ENCODE peak calls at places on chromosomes 4 and X, in four cellular contexts. E, U, F and T are unnamed samples.

GRCh38 chrX:129115104-129115503 is 408.2 kb downstream of the SMARCA1 start:
- DNase-seq in E (no peak), U (peak; percentile 62), F (peak; percentile 4), T (no peak)

GRCh38 chr4:153759407-153760226 is at the start of gene RNF175:
- DNase-seq in E (no peak), U (no peak), F (no peak), T (peak; percentile 32)

GRCh38 chr4:133839326-133839725 is 362.3 kb downstream of the PABPC4L start:
- DNase-seq in E (no peak), U (no peak), F (peak; percentile 23), T (no peak)

GRCh38 chr4:7034262-7035081 is 8.7 kb upstream of the TADA2B start:
- DNase-seq in E (no peak), U (peak; percentile 77), F (peak; percentile 70), T (peak; percentile 47)

GRCh38 chrX:119617511-119618164 is 11.4 kb upstream of the NKRF start:
- DNase-seq in E (no peak), U (no peak), F (no peak), T (no peak)

GRCh38 chr4:113701156-113701555 is 60.4 kb downstream of the CAMK2D start:
- DNase-seq in E (no peak), U (no peak), F (no peak), T (no peak)

GRCh38 chr4:75769044-75769443 is 44.7 kb downstream of the USO1 start:
- DNase-seq in E (no peak), U (no peak), F (peak; percentile 71), T (no peak)

GRCh38 chrX:15522464-15522863 is 21.9 kb downstream of the BMX start:
- DNase-seq in E (no peak), U (no peak), F (no peak), T (no peak)

GRCh38 chr4:150562751-150563150 is 19.2 kb upstream of the MAB21L2 start:
- DNase-seq in E (no peak), U (no peak), F (no peak), T (no peak)

GRCh38 chr4:23763559-23763958 is 126.3 kb downstream of the PPARGC1A start:
- DNase-seq in E (no peak), U (no peak), F (no peak), T (no peak)

GRCh38 chrX:41661366-41662095 is 27.2 kb upstream of the GPR34 start:
- DNase-seq in E (no peak), U (no peak), F (peak; percentile 37), T (peak; percentile 7)

GRCh38 chr4:81745076-81745475 is 273.4 kb upstream of the RASGEF1B start:
- DNase-seq in E (no peak), U (no peak), F (no peak), T (no peak)

GRCh38 chrX:123728554-123728953 is 4.3 kb downstream of the THOC2 start:
- DNase-seq in E (no peak), U (no peak), F (no peak), T (no peak)

GRCh38 chr4:3791910-3792542 is 25.8 kb downstream of the ADRA2C start:
- DNase-seq in E (no peak), U (peak; percentile 85), F (peak; percentile 40), T (no peak)

GRCh38 chr4:152382057-152382785 is 153.7 kb downstream of the FBXW7 start:
- DNase-seq in E (no peak), U (no peak), F (peak; percentile 22), T (peak; percentile 16)

GRCh38 chr4:39279416-39279815 is 86.7 kb downstream of the RFC1 start:
- DNase-seq in E (no peak), U (no peak), F (no peak), T (peak; percentile 5)